ENCODE peak calls at places on chromosomes 7 and 10, in four cellular contexts. A, R, S and V are unnamed samples.

GRCh38 chr10:1737222-1738061 is at the start of gene ADARB2:
- DNase-seq in S (no peak), A (no peak), R (peak; percentile 53), V (peak; percentile 91)

GRCh38 chr7:55515569-55516279 is 56.6 kb downstream of the VOPP1 start:
- DNase-seq in S (no peak), A (no peak), R (no peak), V (no peak)

GRCh38 chr10:122560279-122560804 is at the start of gene DMBT1:
- DNase-seq in R (no peak), A (no peak), S (no peak), V (no peak)

GRCh38 chr7:112739436-112740180 is 50.6 kb downstream of the TMEM168 start:
- DNase-seq in A (no peak), S (no peak), R (no peak), V (no peak)

GRCh38 chr10:48495282-48496045 is 109.4 kb downstream of the ARHGAP22 start:
- DNase-seq in S (no peak), A (no peak), R (no peak), V (no peak)

GRCh38 chr10:95517536-95518454 is 43.4 kb downstream of the SORBS1 start:
- DNase-seq in A (peak; percentile 31), S (peak; percentile 70), R (no peak), V (no peak)

GRCh38 chr10:29370092-29370611 is 81.3 kb downstream of the LYZL1 start:
- DNase-seq in R (no peak), A (no peak), S (no peak), V (no peak)

GRCh38 chr7:140494877-140495276 is 15.6 kb upstream of the MKRN1 start:
- DNase-seq in S (peak; percentile 27), A (no peak), R (no peak), V (no peak)

GRCh38 chr7:73671857-73672445 is 4.3 kb downstream of the VPS37D start:
- DNase-seq in R (no peak), A (no peak), S (no peak), V (no peak)

GRCh38 chr10:88091490-88092061 is 228.2 kb downstream of the PTEN start:
- DNase-seq in S (no peak), A (no peak), R (peak; percentile 98), V (no peak)

GRCh38 chr7:42454006-42454405 is 217.0 kb upstream of the GLI3 start:
- DNase-seq in A (no peak), S (no peak), R (no peak), V (no peak)

GRCh38 chr7:90222811-90223725 is 11.5 kb downstream of the STEAP2 start:
- DNase-seq in R (no peak), S (peak; percentile 28), A (no peak), V (no peak)

GRCh38 chr10:18545626-18546025 is 105.8 kb downstream of the NSUN6 start:
- DNase-seq in A (peak; percentile 14), S (no peak), R (no peak), V (no peak)

GRCh38 chr10:99854860-99855259 is 72.4 kb downstream of the ABCC2 start:
- DNase-seq in R (no peak), A (no peak), S (peak; percentile 41), V (peak; percentile 69)

GRCh38 chr7:10973942-10974716 is 457 bp downstream of the PHF14 start:
- DNase-seq in S (peak; percentile 12), R (no peak), A (peak; percentile 42), V (peak; percentile 65)

GRCh38 chr10:120508966-120509365 is 51.9 kb downstream of the PLPP4 start:
- DNase-seq in R (no peak), S (no peak), A (no peak), V (no peak)

GRCh38 chr7:42677751-42678231 is 234.1 kb downstream of the C7orf25 start:
- DNase-seq in R (no peak), A (no peak), S (no peak), V (no peak)

GRCh38 chr7:17770710-17771375 is 169.5 kb downstream of the SNX13 start:
- DNase-seq in S (no peak), A (no peak), R (no peak), V (no peak)

GRCh38 chr7:96300981-96301380 is 20.9 kb downstream of the SLC25A13 start:
- DNase-seq in S (no peak), R (no peak), A (no peak), V (no peak)

GRCh38 chr7:23473848-23474097 is 3.5 kb upstream of the IGF2BP3 start:
- DNase-seq in R (no peak), S (peak; percentile 23), A (no peak), V (peak; percentile 65)

GRCh38 chr10:89476150-89476549 is 59.2 kb downstream of the SLC16A12 start:
- DNase-seq in S (no peak), R (no peak), A (no peak), V (no peak)

GRCh38 chr10:30002438-30003266 is 56.7 kb downstream of the JCAD start:
- DNase-seq in A (peak; percentile 41), R (no peak), S (peak; percentile 65), V (peak; percentile 89)

GRCh38 chr7:5349437-5350173 is 66.9 kb downstream of the SLC29A4 start:
- DNase-seq in S (no peak), A (no peak), R (no peak), V (peak; percentile 64)

GRCh38 chr7:5349005-5349380 is 66.2 kb downstream of the SLC29A4 start:
- DNase-seq in A (no peak), S (no peak), R (no peak), V (peak; percentile 28)

GRCh38 chr7:5350600-5351385 is 68.0 kb downstream of the SLC29A4 start:
- DNase-seq in S (no peak), R (no peak), A (no peak), V (peak; percentile 49)

GRCh38 chr7:5350174-5350463 is 67.4 kb downstream of the SLC29A4 start:
- DNase-seq in S (no peak), R (no peak), A (no peak), V (no peak)

GRCh38 chr7:5348134-5349004 is 65.6 kb downstream of the SLC29A4 start:
- DNase-seq in R (no peak), A (no peak), S (no peak), V (peak; percentile 70)
- TF ChIP-seq JUNB in R (no peak), A (no peak), S (no peak), V (no peak)

GRCh38 chr7:122544463-122544862 is 154.5 kb downstream of the RNF133 start:
- DNase-seq in R (peak; percentile 49), S (no peak), A (no peak), V (no peak)
- H2AFZ ChIP-seq in R (no peak overlapping the region), S (no peak overlapping the region), A (no peak overlapping the region), V (no peak overlapping the region)

GRCh38 chr10:44675086-44675874 is 235.9 kb upstream of the TMEM72 start:
- DNase-seq in R (no peak), A (no peak), S (no peak), V (no peak)

GRCh38 chr10:44674536-44674935 is 236.6 kb upstream of the TMEM72 start:
- DNase-seq in A (no peak), S (no peak), R (no peak), V (no peak)

GRCh38 chr10:44671321-44671720 is 239.8 kb upstream of the TMEM72 start:
- DNase-seq in R (no peak), S (no peak), A (no peak), V (no peak)

GRCh38 chr10:44668336-44668735 is 242.8 kb upstream of the TMEM72 start:
- DNase-seq in S (no peak), R (no peak), A (no peak), V (no peak)

DNA sequence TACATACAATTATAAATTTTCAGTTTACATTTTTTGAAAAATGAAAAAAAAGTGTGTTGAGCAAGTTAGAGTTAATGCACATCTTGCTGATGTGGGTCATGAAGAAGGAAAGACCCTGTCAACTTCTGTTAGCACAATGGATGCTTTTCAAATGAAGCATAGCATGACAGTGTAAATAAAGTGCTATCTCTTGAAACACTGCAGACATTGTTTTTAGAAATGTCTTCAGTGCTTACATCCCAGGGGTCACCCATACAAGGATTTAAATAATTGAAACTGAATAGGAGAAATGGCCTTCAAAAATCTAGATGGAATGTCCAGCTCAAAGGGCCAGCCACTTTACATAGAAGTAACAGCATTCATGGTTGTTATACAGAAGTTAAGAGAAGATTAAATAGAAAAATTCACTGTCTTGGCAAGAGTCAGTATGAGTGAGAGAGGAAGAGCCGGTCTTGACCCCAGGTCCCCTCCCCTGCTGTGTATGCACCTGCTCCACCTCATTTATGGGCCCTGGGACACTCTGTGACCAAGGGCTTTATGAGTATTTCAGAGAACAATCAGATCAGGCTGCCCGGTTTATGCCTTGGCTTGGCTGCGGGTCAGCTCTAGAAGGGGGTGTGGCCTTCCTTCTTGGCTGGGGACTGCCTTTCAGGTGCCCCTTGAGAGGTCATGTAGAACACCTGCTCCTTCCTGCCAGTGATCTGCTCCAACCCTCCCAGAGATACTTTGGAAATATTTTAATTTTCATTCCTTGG is 237.7 kb upstream of the TMEM72 start:
- DNase-seq in S (peak; percentile 6), R (no peak), A (no peak), V (no peak)
- TF ChIP-seq JUNB in S (no peak), R (no peak), A (no peak), V (no peak)

DNA sequence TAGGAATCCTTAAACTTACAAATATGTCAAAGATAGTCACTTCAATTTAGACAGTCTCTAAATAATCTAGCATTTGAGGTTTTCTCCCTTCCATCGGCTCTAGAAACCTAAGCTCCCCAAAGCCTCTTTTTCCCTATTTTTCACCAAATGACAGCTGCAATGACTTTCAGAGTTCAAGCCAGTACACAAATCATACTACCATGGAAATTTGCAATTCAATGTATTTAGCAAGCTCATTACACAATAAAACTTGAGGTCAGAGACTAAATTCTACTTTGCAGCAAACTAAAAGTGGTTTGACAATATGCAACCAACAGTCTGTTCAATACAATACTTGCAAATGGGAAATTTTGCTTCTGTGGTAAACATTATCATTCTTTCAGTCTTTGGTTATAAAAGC is 80.3 kb downstream of the SKIDA1 start:
- DNase-seq in R (no peak), S (no peak), A (no peak), V (no peak)
- H2AFZ ChIP-seq in R (no peak overlapping the region), S (no peak overlapping the region), A (no peak overlapping the region), V (no peak overlapping the region)

GRCh38 chr7:119720541-119720940 is 552.4 kb upstream of the KCND2 start:
- DNase-seq in R (no peak), A (no peak), S (no peak), V (no peak)
- TF ChIP-seq JUNB in R (no peak), A (no peak), S (no peak), V (no peak)

DNA sequence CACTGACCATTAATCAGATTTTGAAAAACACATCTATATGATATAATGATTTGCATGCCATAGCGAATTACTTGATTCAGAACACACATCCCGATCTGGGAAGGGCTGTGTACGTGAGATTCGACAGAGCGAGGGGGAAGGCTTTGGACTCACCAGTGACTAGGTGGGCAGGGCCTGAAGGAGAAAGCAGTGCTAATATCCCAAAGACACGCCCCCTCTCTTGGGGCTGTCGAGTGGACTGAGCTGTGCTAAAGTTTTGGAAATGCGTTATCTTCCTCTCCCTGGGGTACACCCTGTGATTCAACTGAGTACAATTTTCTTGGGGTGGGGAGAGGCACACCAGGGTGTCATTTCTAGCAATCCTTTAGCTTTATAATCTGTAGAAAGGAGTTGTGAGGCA is 1.8 kb downstream of the LRRC17 start:
- DNase-seq in A (no peak), R (no peak), S (no peak), V (peak; percentile 72)
- H2AFZ ChIP-seq in A (no peak overlapping the region), R (no peak overlapping the region), S (no peak overlapping the region), V (peak overlapping the region; percentile 70)